ENCODE peak calls at places on chromosome 7, in eight cellular contexts. B is breast epithelium; V is HCT116; T is HL-60; U is CD4-positive, alpha-beta T cell; J is ovary; I is heart left ventricle; Y is left ventricle myocardium inferior. G is an unnamed sample.

GRCh38 chr7:101804642-101805401 is 12.6 kb upstream of the CUX1 start:
- DNase-seq in J (no peak), V (peak; percentile 59), Y (no peak), I (no peak), B (no peak), U (no peak), T (no peak), G (no peak)

GRCh38 chr7:103348959-103349358 is 1.5 kb downstream of the PSMC2 start:
- DNase-seq in I (no peak), Y (no peak), J (no peak), V (no peak), T (no peak), B (no peak), U (no peak), G (no peak)

GRCh38 chr7:37366445-37366844 is 82.2 kb downstream of the ELMO1 start:
- DNase-seq in U (no peak), J (no peak), Y (no peak), V (no peak), T (no peak), I (no peak), B (no peak), G (no peak)

GRCh38 chr7:106514887-106515286 is 146.1 kb downstream of the CCDC71L start:
- DNase-seq in J (no peak), U (no peak), B (no peak), T (no peak), V (no peak), Y (no peak), I (no peak), G (no peak)

GRCh38 chr7:90877201-90877600 is 281.1 kb downstream of the CDK14 start:
- DNase-seq in V (no peak), U (no peak), Y (no peak), J (no peak), B (no peak), I (no peak), T (no peak), G (no peak)

GRCh38 chr7:119090851-119091250 is 866.3 kb downstream of the ANKRD7 start:
- DNase-seq in J (no peak), B (no peak), Y (no peak), V (peak; percentile 7), I (no peak), U (no peak), T (no peak), G (no peak)

GRCh38 chr7:146002008-146002407 is 114.6 kb upstream of the CNTNAP2 start:
- DNase-seq in T (no peak), B (no peak), Y (no peak), V (no peak), U (no peak), I (no peak), J (no peak), G (no peak)

GRCh38 chr7:71733108-71733870 is 601.3 kb downstream of the GALNT17 start:
- DNase-seq in Y (peak; percentile 72), B (peak; percentile 83), T (peak; percentile 27), J (peak; percentile 92), U (peak; percentile 32), I (peak; percentile 65), V (peak; percentile 3), G (peak; percentile 95)

GRCh38 chr7:117312593-117312992 is 10.3 kb downstream of the WNT2 start:
- DNase-seq in B (no peak), Y (no peak), U (no peak), J (no peak), I (no peak), V (no peak), T (no peak), G (no peak)

GRCh38 chr7:77696643-77697534 is 630 bp downstream of the RSBN1L start:
- DNase-seq in U (peak; percentile 55), I (peak; percentile 51), V (no peak), B (peak; percentile 56), Y (peak; percentile 39), T (no peak), J (peak; percentile 70), G (peak; percentile 78)

GRCh38 chr7:105295626-105296352 is 92.9 kb downstream of the SRPK2 start:
- DNase-seq in T (no peak), V (no peak), I (no peak), U (no peak), J (no peak), Y (no peak), B (no peak), G (no peak)

GRCh38 chr7:133773601-133774000 is 353.5 kb upstream of the LRGUK start:
- DNase-seq in U (no peak), V (no peak), Y (no peak), J (no peak), T (no peak), B (no peak), I (no peak), G (no peak)

GRCh38 chr7:33979807-33980355 is 74.5 kb downstream of the BMPER start:
- DNase-seq in Y (no peak), B (no peak), U (no peak), V (no peak), T (no peak), J (no peak), I (no peak), G (no peak)

GRCh38 chr7:78489423-78489822 is 690.9 kb downstream of the PHTF2 start:
- DNase-seq in U (no peak), Y (no peak), J (no peak), B (no peak), I (no peak), T (no peak), V (no peak), G (no peak)

GRCh38 chr7:4227105-4228010 is 454.7 kb upstream of the FOXK1 start:
- DNase-seq in I (no peak), V (no peak), Y (no peak), U (no peak), J (no peak), B (no peak), T (no peak), G (no peak)

GRCh38 chr7:92335574-92335973 is 89.8 kb downstream of the ANKIB1 start:
- DNase-seq in U (no peak), B (no peak), T (no peak), V (no peak), Y (no peak), I (no peak), J (no peak), G (no peak)

GRCh38 chr7:143456992-143457793 is 13.9 kb downstream of the TAS2R60 start:
- DNase-seq in T (no peak), J (no peak), U (no peak), B (no peak), Y (no peak), V (no peak), I (no peak), G (no peak)

GRCh38 chr7:106417273-106417902 is 132.6 kb upstream of the NAMPT start:
- DNase-seq in V (no peak), U (no peak), T (no peak), J (no peak), I (no peak), Y (no peak), B (no peak), G (no peak)

GRCh38 chr7:2719007-2719406 is 31.0 kb downstream of the AMZ1 start:
- DNase-seq in Y (no peak), T (no peak), V (no peak), J (no peak), B (no peak), I (no peak), U (peak; percentile 69), G (no peak)

GRCh38 chr7:111438369-111439289 is 123.7 kb downstream of the IMMP2L start:
- DNase-seq in Y (no peak), U (no peak), V (no peak), I (no peak), T (no peak), J (no peak), B (no peak), G (no peak)
- H3K27me3 ChIP-seq in Y (no peaks in the 10 kb centered on the region), U (no peaks in the 10 kb centered on the region), V (no peaks in the 10 kb centered on the region), I (no peaks in the 10 kb centered on the region), T (no peaks in the 10 kb centered on the region), J (no peaks in the 10 kb centered on the region), B (no peaks in the 10 kb centered on the region), G (no peaks in the 10 kb centered on the region)

DNA sequence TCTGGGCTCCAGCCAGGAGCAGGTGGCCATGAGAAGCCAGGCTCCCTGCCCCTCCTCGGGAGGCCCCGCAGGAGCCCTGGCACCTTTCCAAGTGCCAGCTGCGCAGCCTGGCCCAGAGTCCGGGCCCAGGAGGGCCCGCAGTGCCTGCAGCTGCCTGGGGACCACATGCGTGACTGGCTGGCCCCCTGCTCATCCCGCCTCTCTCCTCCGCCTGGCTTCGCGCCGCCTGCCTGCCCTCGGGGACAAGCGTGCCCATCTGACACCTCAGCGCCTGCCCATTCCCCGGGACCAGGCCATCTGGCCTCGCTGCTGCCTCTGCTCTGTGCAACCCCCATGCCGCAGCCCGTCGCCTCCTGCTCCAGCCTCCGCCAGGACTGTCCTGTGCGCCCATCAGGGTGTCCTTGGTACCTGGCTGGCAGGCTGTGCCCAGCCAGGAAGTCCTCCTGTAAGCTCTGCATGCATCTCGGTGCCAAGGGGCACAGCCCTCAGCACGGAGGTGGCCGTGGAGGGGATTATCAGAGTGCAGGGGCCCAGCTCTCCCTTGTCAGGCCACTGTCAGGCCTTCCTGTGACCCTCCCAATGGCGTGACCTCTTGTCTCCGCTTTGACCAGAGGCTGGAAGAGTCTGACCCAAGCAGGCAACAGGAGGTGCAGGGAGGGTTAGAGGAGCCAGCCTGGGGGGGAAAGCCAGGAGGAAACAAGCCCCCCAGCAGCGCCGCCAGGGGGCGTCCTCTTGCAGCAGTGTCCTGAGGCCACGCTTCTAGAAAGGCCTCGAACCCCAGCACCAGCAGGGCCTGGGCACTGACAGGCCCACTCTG is 50.5 kb downstream of the TMEM209 start:
- DNase-seq in U (no peak), B (no peak), I (no peak), T (no peak), J (peak; percentile 18), Y (no peak), V (no peak), G (no peak)
- TF ChIP-seq CTCF in U (no peak), B (no peak), I (peak; percentile 7), T (no peak), J (no peak), Y (no peak), V (no peak), G (no peak)

DNA sequence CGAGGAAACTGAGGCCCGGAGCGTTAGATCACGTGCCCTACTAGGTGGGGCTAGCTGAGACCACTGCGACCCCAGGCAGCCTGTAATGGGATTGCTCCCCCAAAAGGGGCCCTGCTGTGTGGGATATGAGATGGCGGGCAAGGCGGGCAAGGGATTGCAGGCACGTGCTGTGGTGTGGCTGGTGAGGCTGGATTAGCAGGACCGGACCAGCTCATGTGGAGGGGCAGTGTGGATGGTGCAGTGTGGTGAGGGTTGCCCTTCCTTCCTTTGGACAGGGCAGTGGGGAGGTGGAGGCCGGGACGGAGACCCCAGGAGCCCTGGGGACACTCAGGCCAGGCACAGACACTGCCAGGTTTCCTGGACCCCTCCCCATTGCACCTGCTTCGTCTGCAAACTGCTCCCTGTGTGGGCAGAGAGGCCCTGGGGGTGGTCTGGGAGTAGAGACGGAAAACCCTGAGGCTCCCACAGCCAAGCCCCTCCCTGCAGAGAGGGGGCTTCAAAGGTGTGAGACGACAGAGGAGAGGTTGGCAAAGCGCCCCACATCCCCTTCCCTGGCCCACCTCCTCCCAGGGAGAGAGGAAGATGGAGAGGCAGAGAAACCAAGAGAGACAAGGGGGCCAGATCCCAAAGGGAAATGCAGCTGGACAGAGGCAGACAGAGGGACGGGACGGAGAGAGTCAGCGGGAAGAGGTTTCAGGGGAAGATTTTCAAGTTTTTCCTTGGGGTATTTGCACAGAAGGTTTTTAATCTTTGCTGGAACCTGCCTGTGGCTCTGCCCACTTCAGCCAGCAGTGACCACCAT is 89.2 kb downstream of the MICALL2 start:
- DNase-seq in V (no peak), I (no peak), Y (no peak), J (no peak), U (no peak), T (no peak), B (no peak), G (no peak)
- H3K27me3 ChIP-seq in V (no peaks in the 10 kb centered on the region), I (peaks cover 47% of the 10 kb centered on the region), Y (peaks cover 100% of the 10 kb centered on the region), J (no peaks in the 10 kb centered on the region), U (peaks cover 37% of the 10 kb centered on the region), T (peaks cover 29% of the 10 kb centered on the region), B (peaks cover 87% of the 10 kb centered on the region), G (no peaks in the 10 kb centered on the region)

GRCh38 chr7:127751723-127752448 is 99.9 kb downstream of the SND1 start:
- DNase-seq in T (no peak), B (no peak), J (peak; percentile 24), Y (no peak), U (no peak), I (no peak), V (no peak), G (no peak)
- TF ChIP-seq CTCF in T (no peak), B (no peak), J (no peak), Y (no peak), U (no peak), I (no peak), V (no peak), G (no peak)

G was measured in testis.